ENCODE peak calls at places on chromosomes 2 and 18, in six cellular contexts. Y is nephron progenitor cell; B is choroid plexus epithelial cell; G is iris pigment epithelial cell; P is T-helper 2 cell treated with Interferon-gamma antibody and Interleukin-4, amounts not matched to agents 5 μg/mL and 100 μg/mL, for 36 hours; O is IMR-90. Z is an unnamed sample.

GRCh38 chr2:96817882-96818281 is 1.8 kb downstream of the CNNM3 start:
- DNase-seq in B (no peak), G (no peak), O (no peak), P (no peak), Y (no peak), Z (no peak)

GRCh38 chr2:149989447-149990063 is 402.0 kb upstream of the MMADHC start:
- DNase-seq in Y (no peak), O (peak), G (peak), B (peak), P (no peak), Z (peak)

GRCh38 chr2:54871457-54872103 is 148.1 kb downstream of the EML6 start:
- DNase-seq in G (peak), P (no peak), B (peak), Y (no peak), O (peak), Z (peak)

GRCh38 chr18:48947583-48947982 is 3.2 kb downstream of the SMAD7 start:
- DNase-seq in P (no peak), G (peak), B (no peak), Y (no peak), O (no peak), Z (peak)

GRCh38 chr2:121287146-121287798 is 2.3 kb upstream of the TFCP2L1 start:
- DNase-seq in Y (no peak), G (no peak), P (no peak), O (no peak), B (no peak), Z (no peak)

GRCh38 chr18:36035253-36035652 is 32.1 kb downstream of the RPRD1A start:
- DNase-seq in O (no peak), B (no peak), P (no peak), Y (no peak), G (no peak), Z (no peak)

GRCh38 chr2:19955544-19956422 is 34.1 kb downstream of the WDR35 start:
- DNase-seq in B (peak), G (peak), P (peak), Y (peak), O (peak), Z (peak)

GRCh38 chr18:69172046-69172445 is 228.6 kb upstream of the DOK6 start:
- DNase-seq in G (peak), P (no peak), O (peak), Y (no peak), B (no peak), Z (peak)

GRCh38 chr2:48829036-48829435 is 73.5 kb upstream of the LHCGR start:
- DNase-seq in P (no peak), G (peak), O (peak), Y (no peak), B (peak), Z (peak)

GRCh38 chr2:51258301-51258700 is 226.4 kb upstream of the NRXN1 start:
- DNase-seq in Y (no peak), G (peak), O (no peak), P (no peak), B (no peak), Z (no peak)

GRCh38 chr2:108640731-108641130 is 78.6 kb upstream of the RANBP2 start:
- DNase-seq in P (no peak), O (peak), B (peak), G (peak), Y (no peak), Z (peak)

GRCh38 chr2:239729151-239729550 is 296.0 kb downstream of the NDUFA10 start:
- DNase-seq in O (no peak), Y (no peak), G (no peak), B (no peak), P (no peak), Z (no peak)

GRCh38 chr18:62432176-62432575 is 90.6 kb upstream of the ZCCHC2 start:
- DNase-seq in G (no peak), Y (no peak), B (no peak), P (no peak), O (no peak), Z (no peak)

GRCh38 chr2:173286153-173286809 is 68.4 kb upstream of the CDCA7 start:
- DNase-seq in Y (no peak), B (no peak), O (no peak), G (no peak), P (peak), Z (no peak)

GRCh38 chr2:172931256-172931894 is 144.3 kb upstream of the MAP3K20 start:
- DNase-seq in G (peak), B (peak), O (peak), P (no peak), Y (no peak), Z (peak)

GRCh38 chr2:227479865-227480475 is 8.0 kb downstream of the AGFG1 start:
- DNase-seq in G (peak), Y (no peak), B (peak), P (no peak), O (peak), Z (peak)

GRCh38 chr2:150271952-150272351 is 215.5 kb downstream of the RND3 start:
- DNase-seq in P (no peak), B (peak), O (peak), Y (no peak), G (peak), Z (peak)

GRCh38 chr18:43965691-43966090 is 688.4 kb upstream of the SYT4 start:
- DNase-seq in P (no peak), O (peak), G (peak), B (peak), Y (no peak), Z (no peak)

GRCh38 chr2:120108749-120109148 is 95.9 kb downstream of the EPB41L5 start:
- DNase-seq in Y (no peak), G (peak), B (peak), O (peak), P (no peak), Z (peak)

GRCh38 chr18:50162486-50163304 is 32.3 kb downstream of the MYO5B start:
- DNase-seq in P (no peak), B (no peak), O (no peak), Y (no peak), G (no peak), Z (no peak)

GRCh38 chr2:70834881-70835280 is 735 bp downstream of the CD207 start:
- DNase-seq in O (no peak), G (no peak), B (no peak), P (no peak), Y (no peak), Z (no peak)

GRCh38 chr2:116810071-116810470 is 1004.4 kb upstream of the DDX18 start:
- DNase-seq in B (no peak), O (no peak), P (no peak), Y (no peak), G (no peak), Z (peak)

GRCh38 chr2:236109473-236109872 is 58.7 kb downstream of the GBX2 start:
- DNase-seq in P (no peak), B (no peak), G (no peak), O (no peak), Y (no peak), Z (no peak)

GRCh38 chr2:67579207-67579606 is 182.1 kb downstream of the ETAA1 start:
- DNase-seq in P (no peak), Y (no peak), G (peak), B (peak), O (no peak), Z (no peak)

GRCh38 chr2:12320027-12320734 is 396.6 kb upstream of the TRIB2 start:
- DNase-seq in O (peak), G (peak), P (no peak), Y (no peak), B (peak), Z (peak)

GRCh38 chr2:34899079-34899478 is 1300.0 kb upstream of the FAM98A start:
- DNase-seq in O (no peak), B (no peak), Y (no peak), G (no peak), P (no peak), Z (no peak)

Z was measured in cardiac fibroblast.